ENCODE peak calls at places on chromosomes 16 and 17, in four cellular contexts. L, U, D and H are unnamed samples.

GRCh38 chr16:26981266-26981938 is 85.3 kb upstream of the C16orf82 start:
- DNase-seq in U (no peak), D (no peak), L (no peak), H (no peak)

GRCh38 chr17:56786989-56787482 is 46.7 kb downstream of the C17orf67 start:
- DNase-seq in U (peak; percentile 90), D (no peak), L (no peak), H (peak; percentile 60)

GRCh38 chr16:31480851-31481250 is 2.1 kb upstream of the SLC5A2 start:
- DNase-seq in D (peak; percentile 66), L (no peak), U (no peak), H (no peak)

GRCh38 chr17:28335959-28336871 is 654 bp downstream of the TNFAIP1 start:
- DNase-seq in D (peak; percentile 58), U (peak; percentile 75), L (no peak), H (no peak)

GRCh38 chr17:15446036-15446435 is 21.4 kb downstream of the CDRT4 start:
- DNase-seq in D (peak; percentile 10), L (no peak), U (no peak), H (no peak)

GRCh38 chr17:44757045-44757917 is 1.5 kb upstream of the ADAM11 start:
- DNase-seq in D (no peak), L (no peak), U (no peak), H (no peak)

GRCh38 chr17:17754719-17755686 is 73.7 kb downstream of the RAI1 start:
- DNase-seq in L (no peak), U (no peak), D (no peak), H (no peak)

GRCh38 chr17:27612160-27612767 is 18.7 kb upstream of the LGALS9 start:
- DNase-seq in D (no peak), U (no peak), L (no peak), H (no peak)

GRCh38 chr17:7296189-7296861 is 1.9 kb upstream of the YBX2 start:
- DNase-seq in U (peak; percentile 66), D (peak; percentile 74), L (no peak), H (no peak)

GRCh38 chr16:11067697-11068141 is 123.4 kb downstream of the CLEC16A start:
- DNase-seq in U (no peak), L (no peak), D (no peak), H (no peak)

GRCh38 chr17:46972346-46972745 is 6.7 kb downstream of the RPRML start:
- DNase-seq in D (no peak), U (no peak), L (no peak), H (no peak)

DNA sequence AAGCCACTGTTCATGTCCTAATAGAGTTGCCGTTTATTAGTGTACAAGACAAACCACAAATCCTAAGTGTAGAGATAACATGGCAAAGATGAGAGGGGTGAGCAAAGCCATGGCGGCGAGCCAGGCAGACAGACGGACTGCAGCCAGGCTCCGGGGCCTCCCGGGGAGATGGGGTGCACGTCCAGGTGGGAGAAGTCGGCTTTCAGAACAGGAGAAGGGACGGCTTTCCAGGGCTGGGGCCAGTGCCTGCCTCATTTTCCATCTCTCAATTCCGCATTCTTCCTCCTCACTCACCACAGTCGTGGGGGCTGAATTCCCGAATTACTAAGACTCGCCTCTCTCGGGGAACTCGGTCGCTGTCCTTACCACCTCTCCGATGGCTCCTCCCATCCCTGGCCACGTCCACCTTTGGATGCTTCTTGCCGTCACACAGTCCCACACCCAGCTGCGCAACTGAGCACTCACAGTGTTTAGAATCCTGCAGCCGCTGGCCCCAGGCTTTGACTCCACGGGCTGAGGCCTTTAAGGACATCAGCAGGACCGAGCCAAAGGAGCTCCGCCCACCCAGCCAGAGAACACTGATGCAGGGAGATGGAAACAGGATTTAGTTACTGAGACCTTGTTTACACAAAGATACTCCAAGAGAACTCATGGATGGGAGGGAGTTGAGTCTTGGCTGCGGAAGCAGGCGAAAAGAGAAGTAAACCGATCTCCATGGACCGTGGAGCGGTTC is 59.7 kb downstream of the RNF112 start:
- DNase-seq in U (no peak), D (no peak), L (no peak), H (no peak)
- TF ChIP-seq SRF in U (no peak), D (no peak), L (no peak), H (no peak)

GRCh38 chr16:50151322-50151721 is 1.8 kb upstream of the TENT4B start:
- DNase-seq in L (no peak), D (no peak), U (no peak), H (no peak)

GRCh38 chr16:50153648-50154368 is 702 bp downstream of the TENT4B start:
- DNase-seq in D (peak; percentile 47), U (no peak), L (no peak), H (no peak)

GRCh38 chr16:50151744-50152143 is 1.4 kb upstream of the TENT4B start:
- DNase-seq in D (no peak), L (no peak), U (no peak), H (no peak)

GRCh38 chr16:50152807-50153647 is at the start of gene TENT4B:
- DNase-seq in D (peak; percentile 98), L (peak; percentile 34), U (peak; percentile 61), H (peak; percentile 57)

DNA sequence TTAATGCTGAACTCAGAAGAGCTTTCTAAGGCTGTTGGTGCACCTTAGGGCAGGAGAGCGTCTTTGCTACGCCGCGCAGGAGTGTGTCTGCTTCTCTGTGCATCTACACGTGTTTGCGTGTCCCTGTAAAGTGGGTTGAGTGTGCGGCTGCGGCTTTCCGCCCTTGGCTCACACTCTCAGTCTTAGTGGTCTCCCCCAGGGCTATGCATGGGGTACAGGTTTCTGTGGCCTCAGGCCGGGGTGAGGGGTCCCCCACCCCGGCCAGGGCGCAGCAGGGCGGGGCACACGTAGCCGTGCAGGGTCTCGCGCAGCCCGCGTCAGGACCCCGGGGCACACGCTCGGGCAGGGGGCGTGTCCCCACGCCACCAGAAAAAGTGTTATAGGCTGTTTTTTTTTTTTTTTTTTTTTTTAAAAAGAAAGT is 710 bp upstream of the TENT4B start:
- DNase-seq in D (no peak), L (peak; percentile 3), U (no peak), H (peak; percentile 68)
- TF ChIP-seq YY1 in D (no peak), L (no peak), U (no peak), H (peak; percentile 53)

DNA sequence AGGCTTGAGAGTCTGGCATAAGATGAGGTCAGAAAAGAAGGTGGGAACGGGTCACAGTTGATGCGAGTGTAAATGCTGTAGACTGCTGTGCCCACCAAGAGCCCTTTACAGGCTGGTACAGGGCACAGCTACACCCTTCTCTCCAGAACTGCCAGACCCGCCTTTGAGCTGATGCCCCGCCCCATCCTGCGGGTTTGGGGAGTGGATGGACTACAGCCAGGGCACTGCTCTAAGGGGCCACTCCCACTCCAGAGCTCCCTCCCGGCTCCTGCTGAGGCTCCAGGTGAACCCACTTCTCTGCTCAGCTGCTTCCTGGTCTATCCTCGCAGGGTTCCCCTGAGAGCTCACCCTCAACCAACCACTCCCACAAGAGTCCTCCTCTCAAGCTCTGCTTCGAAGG is 12.3 kb downstream of the MEIOB start:
- DNase-seq in L (no peak), U (no peak), D (no peak), H (no peak)
- TF ChIP-seq SRF in L (no peak), U (no peak), D (no peak), H (no peak)

DNA sequence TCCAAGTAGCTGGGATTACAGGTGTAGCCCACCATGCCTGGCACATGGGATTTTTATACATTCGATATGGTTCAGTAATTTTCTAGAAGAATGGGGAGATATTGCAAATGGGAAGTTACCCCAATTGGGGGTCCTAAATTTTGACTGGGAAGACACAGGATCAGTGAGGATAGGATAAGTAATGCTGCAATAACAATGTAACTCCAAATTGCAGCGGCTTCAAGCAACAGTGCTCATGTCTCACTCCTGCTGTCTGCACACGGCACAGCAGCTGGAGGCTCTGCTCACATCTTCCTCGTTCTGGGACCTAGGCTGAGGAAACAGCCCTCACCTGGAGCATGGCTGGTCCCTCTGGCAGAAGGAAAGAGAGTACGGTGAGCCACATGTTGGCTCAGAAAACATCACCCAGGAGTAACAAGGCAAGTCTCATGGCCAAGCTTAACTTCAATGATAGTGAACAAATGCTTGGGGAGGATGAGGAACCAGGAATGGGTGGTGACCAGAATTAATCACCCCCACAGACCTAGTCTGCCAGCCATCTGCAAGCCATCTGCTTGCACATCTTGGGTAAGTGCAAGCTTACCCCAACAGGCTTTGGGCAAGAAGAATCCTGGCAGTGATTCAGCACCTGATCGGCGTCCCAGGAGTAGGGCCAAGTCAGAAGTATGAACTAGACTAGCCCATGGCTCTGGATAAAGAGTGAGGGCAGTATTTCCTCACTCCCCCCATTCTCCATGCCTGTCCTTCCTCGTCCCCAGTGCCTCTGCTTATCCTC is 229.2 kb downstream of the COPRS start:
- DNase-seq in L (no peak), U (no peak), D (no peak), H (no peak)
- TF ChIP-seq YY1 in L (no peak), U (no peak), D (no peak), H (no peak)